ENCODE peak calls at places on chromosomes 2 and 18, in four cellular contexts. I is HFFc6, L is Right ventricle myocardium inferior, G is lower lobe of right lung. R is an unnamed sample.

GRCh38 chr2:223306371-223306770 is 254.4 kb downstream of the KCNE4 start:
- DNase-seq in I (peak; percentile 16), L (no peak), G (no peak), R (no peak)

GRCh38 chr2:42194428-42194827 is 25.3 kb downstream of the EML4 start:
- DNase-seq in L (no peak), G (no peak), I (no peak), R (no peak)

GRCh38 chr2:22273853-22274252 is 1111.1 kb upstream of the KLHL29 start:
- DNase-seq in I (no peak), L (no peak), G (no peak), R (no peak)

GRCh38 chr2:83991992-83992391 is 467.1 kb downstream of the SUCLG1 start:
- DNase-seq in G (no peak), L (no peak), I (no peak), R (no peak)

GRCh38 chr2:56534321-56534720 is 350.5 kb downstream of the CCDC85A start:
- DNase-seq in I (peak; percentile 80), G (no peak), L (no peak), R (no peak)

GRCh38 chr2:160261731-160262130 is 61.7 kb upstream of the ITGB6 start:
- DNase-seq in G (no peak), L (no peak), I (no peak), R (no peak)

GRCh38 chr2:170525566-170525900 is 189.6 kb upstream of the SP5 start:
- DNase-seq in G (peak; percentile 48), L (peak; percentile 72), I (peak; percentile 80), R (peak; percentile 58)

GRCh38 chr2:221153226-221153625 is 418.9 kb downstream of the EPHA4 start:
- DNase-seq in G (no peak), I (no peak), L (no peak), R (no peak)

GRCh38 chr18:1585881-1586488 is 681.3 kb downstream of the ADCYAP1 start:
- DNase-seq in L (no peak), I (peak; percentile 28), G (no peak), R (no peak)

GRCh38 chr18:47260138-47260923 is 8.9 kb upstream of the SKOR2 start:
- DNase-seq in I (no peak), L (no peak), G (peak; percentile 66), R (peak; percentile 62)

GRCh38 chr2:151973013-151973900 is 125.6 kb downstream of the CACNB4 start:
- DNase-seq in I (no peak), G (no peak), L (no peak), R (no peak)

GRCh38 chr2:10371441-10372194 is 68.9 kb downstream of the HPCAL1 start:
- DNase-seq in L (no peak), I (no peak), G (no peak), R (no peak)

GRCh38 chr18:48359626-48360025 is 49.6 kb downstream of the ZBTB7C start:
- DNase-seq in G (no peak), L (no peak), I (no peak), R (no peak)

GRCh38 chr2:38791747-38792146 is 13.7 kb downstream of the GEMIN6 start:
- DNase-seq in L (no peak), I (no peak), G (no peak), R (no peak)

GRCh38 chr2:199461455-199462166 is 3.9 kb upstream of the SATB2 start:
- DNase-seq in G (no peak), I (no peak), L (no peak), R (no peak)

GRCh38 chr18:36296591-36297418 is 708 bp upstream of the FHOD3 start:
- DNase-seq in L (peak; percentile 77), I (peak; percentile 82), G (peak; percentile 51), R (peak; percentile 71)

GRCh38 chr2:96890726-96891385 is 21.0 kb upstream of the SEMA4C start:
- DNase-seq in L (no peak), G (no peak), I (no peak), R (no peak)

GRCh38 chr2:25204190-25204838 is 35.9 kb upstream of the POMC start:
- DNase-seq in L (no peak), I (no peak), G (no peak), R (no peak)

GRCh38 chr2:43391877-43392214 is 165.4 kb upstream of the ZFP36L2 start:
- DNase-seq in G (no peak), L (no peak), I (peak; percentile 7), R (no peak)

GRCh38 chr2:224031358-224031970 is 7.6 kb downstream of the SERPINE2 start:
- DNase-seq in G (no peak), L (no peak), I (no peak), R (no peak)

GRCh38 chr18:25341861-25342260 is 10.1 kb downstream of the ZNF521 start:
- DNase-seq in G (no peak), I (no peak), L (no peak), R (no peak)

GRCh38 chr18:48942086-48942485 is 8.7 kb downstream of the SMAD7 start:
- DNase-seq in I (no peak), G (no peak), L (no peak), R (no peak)